ENCODE peak calls at places on chromosome 22, in seven cellular contexts. I is naive thymus-derived CD8-positive, alpha-beta T cell; S is upper lobe of right lung; H is AG09309; X is NCI-H187; P is neuronal stem cell; W is CD8-positive, alpha-beta T cell. L is an unnamed sample.

GRCh38 chr22:36835903-36836302 is 19.1 kb upstream of the PVALB start:
- DNase-seq in P (no peak), W (no peak), X (no peak), I (no peak), H (no peak), S (no peak), L (no peak)

GRCh38 chr22:22171357-22172218 is 73.0 kb upstream of the VPREB1 start:
- DNase-seq in X (no peak), P (no peak), H (no peak), S (no peak), I (no peak), W (no peak), L (no peak)

GRCh38 chr22:35111244-35111643 is 45.3 kb downstream of the ISX start:
- DNase-seq in P (no peak), S (no peak), H (no peak), W (no peak), I (no peak), X (no peak), L (no peak)

GRCh38 chr22:33467067-33467466 is 408.9 kb upstream of the SYN3 start:
- DNase-seq in W (no peak), X (no peak), H (no peak), S (no peak), P (no peak), I (no peak), L (no peak)

GRCh38 chr22:32969502-32969901 is 88.7 kb downstream of the SYN3 start:
- DNase-seq in W (no peak), X (no peak), I (no peak), P (no peak), S (no peak), H (no peak), L (no peak)

GRCh38 chr22:35418088-35418487 is 18.1 kb downstream of the MCM5 start:
- DNase-seq in P (no peak), S (no peak), H (peak), I (no peak), X (no peak), W (no peak), L (no peak)

GRCh38 chr22:19565382-19565902 is 41.2 kb upstream of the CLDN5 start:
- DNase-seq in P (no peak), I (no peak), X (no peak), W (no peak), S (no peak), H (no peak), L (no peak)

GRCh38 chr22:39738746-39739145 is 154.8 kb downstream of the ENTHD1 start:
- DNase-seq in S (no peak), W (no peak), I (no peak), X (no peak), H (peak), P (no peak), L (no peak)

GRCh38 chr22:49046546-49047305 is 780.9 kb downstream of the BRD1 start:
- DNase-seq in I (no peak), X (no peak), W (no peak), H (no peak), P (peak), S (peak), L (peak)

GRCh38 chr22:47626428-47627390 is 864.3 kb downstream of the TBC1D22A start:
- DNase-seq in I (no peak), P (no peak), W (no peak), S (peak), H (no peak), X (no peak), L (no peak)

GRCh38 chr22:38718414-38718813 is 12.7 kb downstream of the GTPBP1 start:
- DNase-seq in S (peak), P (no peak), I (no peak), W (no peak), H (no peak), X (no peak), L (no peak)

GRCh38 chr22:49198705-49199084 is 629.0 kb downstream of the BRD1 start:
- DNase-seq in W (no peak), X (no peak), S (peak), I (no peak), H (no peak), P (no peak), L (no peak)

GRCh38 chr22:25563757-25564319 is 637 bp upstream of the GRK3 start:
- DNase-seq in I (no peak), S (no peak), P (no peak), H (no peak), X (no peak), W (no peak), L (no peak)

GRCh38 chr22:38754247-38755154 is 1.3 kb downstream of the SUN2 start:
- DNase-seq in X (no peak), W (no peak), H (no peak), I (no peak), S (no peak), P (no peak), L (no peak)

GRCh38 chr22:28398355-28398754 is 281.3 kb downstream of the TTC28 start:
- DNase-seq in W (no peak), I (no peak), S (no peak), P (no peak), X (no peak), H (no peak), L (no peak)

GRCh38 chr22:19772673-19773469 is 12.3 kb downstream of the TBX1 start:
- DNase-seq in P (no peak), W (no peak), H (no peak), X (no peak), S (no peak), I (no peak), L (no peak)

GRCh38 chr22:47847281-47847890 is 1084.9 kb downstream of the TBC1D22A start:
- DNase-seq in S (no peak), H (no peak), X (no peak), P (no peak), W (no peak), I (no peak), L (no peak)

GRCh38 chr22:24191381-24191841 is 10.1 kb downstream of the SUSD2 start:
- DNase-seq in H (no peak), P (no peak), X (no peak), S (peak), I (no peak), W (no peak), L (no peak)

GRCh38 chr22:40720538-40721256 is 41.4 kb downstream of the MCHR1 start:
- DNase-seq in P (no peak), W (no peak), H (no peak), X (no peak), S (no peak), I (no peak), L (no peak)

GRCh38 chr22:40241200-40241763 is 63.6 kb downstream of the TNRC6B start:
- DNase-seq in P (no peak), H (no peak), I (no peak), S (no peak), X (no peak), W (no peak), L (no peak)

GRCh38 chr22:46115388-46115678 is 35.0 kb upstream of the PPARA start:
- DNase-seq in H (no peak), X (no peak), W (no peak), S (no peak), P (no peak), I (no peak), L (no peak)

GRCh38 chr22:46012881-46013281 is 35.9 kb upstream of the WNT7B start:
- DNase-seq in I (no peak), W (no peak), X (no peak), H (no peak), S (peak), P (no peak), L (no peak)

GRCh38 chr22:46081036-46081830 is 69.1 kb upstream of the PPARA start:
- DNase-seq in S (peak), X (no peak), W (no peak), I (no peak), P (no peak), H (no peak), L (no peak)

GRCh38 chr22:42719656-42720262 is 911 bp downstream of the A4GALT start:
- DNase-seq in S (no peak), X (no peak), H (no peak), P (no peak), W (no peak), I (no peak), L (no peak)

GRCh38 chr22:47144076-47144765 is 381.8 kb downstream of the TBC1D22A start:
- DNase-seq in H (no peak), P (no peak), S (no peak), W (no peak), I (no peak), X (no peak), L (no peak)

GRCh38 chr22:44180706-44181032 is at the start of gene PARVG:
- DNase-seq in P (no peak), I (peak), X (no peak), S (no peak), W (peak), H (no peak), L (no peak)

GRCh38 chr22:28600546-28601143 is 79.0 kb downstream of the TTC28 start:
- DNase-seq in S (no peak), W (peak), H (peak), P (peak), I (no peak), X (no peak), L (no peak)

GRCh38 chr22:17920992-17921650 is 103.2 kb downstream of the MICAL3 start:
- DNase-seq in W (no peak), S (no peak), P (no peak), H (no peak), I (no peak), X (no peak), L (no peak)

GRCh38 chr22:46735747-46736608 is 2.1 kb downstream of the CERK start:
- DNase-seq in X (no peak), W (no peak), I (no peak), P (no peak), H (no peak), S (no peak), L (no peak)

GRCh38 chr22:21916309-21916918 is 36.2 kb downstream of the PPM1F start:
- DNase-seq in X (no peak), H (no peak), S (no peak), I (no peak), P (no peak), W (no peak), L (no peak)

GRCh38 chr22:28477556-28477955 is 202.1 kb downstream of the TTC28 start:
- DNase-seq in W (no peak), P (no peak), X (no peak), H (no peak), S (no peak), I (no peak), L (no peak)

GRCh38 chr22:25166266-25167056 is 33.2 kb upstream of the CRYBB3 start:
- DNase-seq in I (no peak), X (no peak), H (no peak), W (no peak), S (no peak), P (no peak), L (no peak)

GRCh38 chr22:48039326-48039725 is 1276.9 kb downstream of the TBC1D22A start:
- DNase-seq in I (no peak), S (no peak), H (no peak), P (no peak), X (no peak), W (no peak), L (no peak)

GRCh38 chr22:22167791-22168189 is 76.8 kb upstream of the VPREB1 start:
- DNase-seq in S (no peak), H (no peak), I (no peak), X (peak), W (no peak), P (no peak), L (no peak)

GRCh38 chr22:37496651-37497599 is 10.7 kb upstream of the MFNG start:
- DNase-seq in P (no peak), I (no peak), H (peak), X (no peak), S (no peak), W (no peak), L (no peak)

GRCh38 chr22:20221421-20222340 is 46.4 kb downstream of the RTN4R start:
- DNase-seq in H (no peak), P (no peak), X (no peak), W (no peak), I (no peak), S (no peak), L (no peak)

L was measured in NT2/D1.